ENCODE peak calls at places on chromosomes 3 and 15, in nine cellular contexts. K is sigmoid colon, I is stomach, Y is breast epithelium, G is DND-41, P is fibroblast of lung, X is left lung, W is lung, C is upper lobe of right lung. R is an unnamed sample. For H3K4me1, the result is how much of the 10 kb centered on the place peaks cover.

GRCh38 chr3:148528024-148528423 is 169.7 kb upstream of the AGTR1 start:
- DNase-seq in X (no peak), I (no peak), C (no peak), W (no peak), G (no peak), Y (no peak), P (peak), K (no peak), R (no peak)

GRCh38 chr15:69719527-69719926 is 266.9 kb downstream of the RPLP1 start:
- DNase-seq in P (no peak), X (no peak), W (no peak), C (no peak), K (no peak), I (peak), G (no peak), Y (no peak), R (no peak)

GRCh38 chr3:172516318-172517214 is 6.7 kb downstream of the TNFSF10 start:
- DNase-seq in C (no peak), G (peak), W (peak), K (peak), I (peak), P (peak), Y (peak), X (no peak), R (peak)

GRCh38 chr3:154132777-154133375 is 11.7 kb downstream of the ARHGEF26 start:
- DNase-seq in X (no peak), Y (no peak), K (no peak), I (no peak), C (no peak), G (no peak), W (no peak), P (peak), R (peak)

GRCh38 chr3:45145223-45145622 is 955 bp downstream of the CDCP1 start:
- DNase-seq in W (no peak), X (no peak), Y (peak), C (no peak), G (no peak), K (no peak), I (no peak), P (peak), R (no peak)

GRCh38 chr15:46677491-46677890 is 1039.8 kb upstream of the SEMA6D start:
- DNase-seq in W (no peak), K (no peak), C (no peak), Y (no peak), X (no peak), I (no peak), G (no peak), P (no peak), R (no peak)

GRCh38 chr3:71724584-71725278 is 471 bp downstream of the EIF4E3 start:
- DNase-seq in I (peak), Y (no peak), P (no peak), C (peak), X (peak), W (peak), K (peak), G (peak), R (no peak)

GRCh38 chr15:82571722-82572222 is 31.5 kb upstream of the RPS17 start:
- DNase-seq in I (peak), W (peak), X (peak), G (no peak), C (peak), P (peak), K (peak), Y (peak), R (no peak)

GRCh38 chr3:33787328-33788009 is 11.0 kb upstream of the PDCD6IP start:
- DNase-seq in K (peak), Y (peak), P (peak), W (peak), C (peak), I (peak), X (peak), G (peak), R (peak)

GRCh38 chr3:120567370-120568197 is 28.6 kb upstream of the NDUFB4 start:
- DNase-seq in Y (no peak), K (peak), P (peak), W (peak), G (no peak), I (no peak), X (no peak), C (no peak), R (no peak)

GRCh38 chr15:45855907-45856579 is 221.2 kb downstream of the SQOR start:
- DNase-seq in I (no peak), X (no peak), C (no peak), W (no peak), Y (no peak), K (no peak), G (no peak), P (no peak), R (peak)

GRCh38 chr3:64079369-64080160 is 56.3 kb upstream of the PSMD6 start:
- DNase-seq in I (no peak), K (no peak), G (no peak), C (no peak), Y (no peak), P (no peak), W (no peak), X (no peak), R (no peak)

GRCh38 chr3:52040600-52040999 is 15.8 kb downstream of the DUSP7 start:
- DNase-seq in K (no peak), P (no peak), G (no peak), W (no peak), X (no peak), C (no peak), Y (no peak), I (no peak), R (no peak)

GRCh38 chr3:32596926-32597369 is 26.3 kb upstream of the DYNC1LI1 start:
- DNase-seq in W (no peak), I (no peak), C (no peak), P (peak), Y (no peak), X (no peak), G (no peak), K (no peak), R (no peak)

GRCh38 chr3:72011495-72011894 is 226.5 kb upstream of the PROK2 start:
- DNase-seq in G (no peak), Y (peak), W (no peak), I (no peak), K (no peak), C (no peak), X (no peak), P (no peak), R (no peak)

GRCh38 chr15:24862726-24863521 is 91.9 kb upstream of the SNRPN start:
- DNase-seq in G (peak), P (no peak), K (no peak), X (no peak), C (no peak), Y (no peak), I (no peak), W (no peak), R (no peak)

GRCh38 chr15:88649286-88649733 is 10.5 kb downstream of the ISG20 start:
- DNase-seq in Y (peak), X (no peak), K (peak), G (no peak), I (peak), P (peak), C (no peak), W (no peak), R (peak)

GRCh38 chr15:95266481-95267061 is 1035.2 kb downstream of the MCTP2 start:
- DNase-seq in G (no peak), I (no peak), X (no peak), Y (no peak), W (no peak), K (peak), C (no peak), P (peak), R (no peak)

GRCh38 chr3:120791958-120792357 is 49.4 kb downstream of the GTF2E1 start:
- DNase-seq in I (no peak), K (no peak), P (peak), W (no peak), X (no peak), Y (no peak), G (no peak), C (no peak), R (peak)

GRCh38 chr3:28836199-28836598 is 444.7 kb upstream of the RBMS3 start:
- DNase-seq in K (no peak), C (no peak), X (no peak), I (no peak), P (no peak), Y (no peak), G (no peak), W (no peak), R (peak)

GRCh38 chr15:37138586-37138985 is 38.2 kb upstream of the MEIS2 start:
- DNase-seq in K (no peak), I (no peak), Y (no peak), W (no peak), P (no peak), G (peak), X (no peak), C (no peak), R (no peak)

GRCh38 chr3:81289676-81290075 is 471.8 kb downstream of the GBE1 start:
- DNase-seq in I (no peak), X (no peak), C (no peak), G (no peak), K (no peak), P (no peak), W (no peak), Y (no peak), R (no peak)

GRCh38 chr15:48564690-48565089 is 80.8 kb downstream of the FBN1 start:
- DNase-seq in Y (no peak), K (no peak), X (no peak), C (no peak), G (no peak), P (no peak), I (no peak), W (no peak), R (no peak)

GRCh38 chr15:51907136-51907862 is 64.3 kb downstream of the LEO1 start:
- DNase-seq in C (no peak), I (peak), K (no peak), X (no peak), G (no peak), Y (no peak), P (peak), W (peak), R (peak)

GRCh38 chr3:137071104-137071503 is 113.3 kb downstream of the IL20RB start:
- DNase-seq in X (no peak), Y (no peak), G (no peak), C (no peak), I (no peak), W (no peak), K (no peak), P (no peak), R (no peak)

GRCh38 chr3:175617247-175617646 is 758.1 kb downstream of the NAALADL2 start:
- DNase-seq in C (no peak), Y (no peak), G (no peak), W (no peak), I (no peak), P (no peak), X (no peak), K (no peak), R (no peak)

GRCh38 chr3:134325106-134325705 is 49.0 kb downstream of the AMOTL2 start:
- DNase-seq in C (no peak), X (no peak), K (peak), Y (no peak), I (no peak), G (no peak), P (no peak), W (no peak), R (no peak)

GRCh38 chr3:186609247-186609868 is 3.5 kb upstream of the AHSG start:
- DNase-seq in I (peak), P (no peak), Y (no peak), W (no peak), G (no peak), K (no peak), C (no peak), X (no peak), R (peak)

GRCh38 chr15:55267401-55268053 is 22.1 kb downstream of the RAB27A start:
- DNase-seq in Y (no peak), X (peak), C (peak), I (peak), W (peak), K (no peak), G (no peak), P (peak), R (peak)

GRCh38 chr3:197468866-197469382 is 86.8 kb downstream of the BDH1 start:
- DNase-seq in X (no peak), I (peak), P (peak), C (peak), G (no peak), Y (no peak), K (no peak), W (no peak), R (no peak)

GRCh38 chr3:51371943-51372557 is 13.0 kb upstream of the MANF start:
- DNase-seq in K (no peak), C (no peak), G (peak), X (no peak), W (peak), Y (no peak), P (peak), I (peak), R (peak)

GRCh38 chr15:59313703-59314332 is 58.9 kb downstream of the MYO1E start:
- DNase-seq in W (peak), X (peak), G (no peak), I (peak), Y (peak), K (peak), P (peak), C (peak), R (peak)

GRCh38 chr15:90213123-90213817 is 12.1 kb downstream of the SEMA4B start:
- DNase-seq in C (no peak), I (peak), K (no peak), G (no peak), P (no peak), W (peak), X (no peak), Y (no peak), R (peak)

GRCh38 chr3:13221491-13221890 is 148.3 kb upstream of the IQSEC1 start:
- DNase-seq in X (peak), W (no peak), I (no peak), Y (no peak), C (no peak), G (no peak), K (no peak), P (no peak), R (no peak)

GRCh38 chr15:69511015-69511414 is 58.4 kb downstream of the RPLP1 start:
- DNase-seq in W (no peak), C (no peak), I (no peak), K (no peak), Y (no peak), X (no peak), G (no peak), P (no peak), R (no peak)

GRCh38 chr15:40247406-40247971 is 8.6 kb downstream of the PAK6 start:
- DNase-seq in K (peak), W (no peak), Y (no peak), C (peak), I (no peak), X (peak), G (no peak), P (no peak), R (no peak)
- H3K4me1 ChIP-seq in K (under half), W (under half), Y (under half), C (under half), I (under half), X (under half), G (under half), P (under half), R (under half)

GRCh38 chr3:46374755-46375154 is 4.0 kb downstream of the CCR5 start:
- DNase-seq in P (no peak), G (no peak), I (no peak), X (no peak), Y (no peak), W (no peak), K (no peak), C (no peak), R (no peak)

GRCh38 chr3:46371802-46372340 is 1.1 kb downstream of the CCR5 start:
- DNase-seq in X (no peak), I (no peak), K (no peak), G (no peak), C (no peak), Y (no peak), W (no peak), P (no peak), R (peak)

GRCh38 chr3:46370784-46371183 is at the start of gene CCR5:
- DNase-seq in X (no peak), P (no peak), I (no peak), G (peak), Y (no peak), C (no peak), W (no peak), K (no peak), R (no peak)

GRCh38 chr3:46375214-46375613 is 4.5 kb downstream of the CCR5 start:
- DNase-seq in G (no peak), P (no peak), I (no peak), Y (no peak), C (no peak), W (no peak), X (no peak), K (no peak), R (no peak)

GRCh38 chr3:46372492-46373359 is 2.0 kb downstream of the CCR5 start:
- DNase-seq in Y (no peak), X (no peak), K (no peak), G (peak), P (peak), C (no peak), W (no peak), I (no peak), R (peak)
- TF ChIP-seq CTCF in Y (peak), X (peak), K (no peak), G (peak), P (peak), C (peak), W (peak), I (no peak), R (peak)

GRCh38 chr3:195808741-195809290 is 2.9 kb downstream of the MUC4 start:
- DNase-seq in G (no peak), P (no peak), C (no peak), Y (no peak), W (no peak), I (no peak), K (peak), X (no peak), R (no peak)
- H3K27ac ChIP-seq in G (no peak), P (no peak), C (no peak), Y (no peak), W (no peak), I (no peak), K (no peak), X (no peak), R (no peak)

GRCh38 chr3:11581237-11582122 is 62.2 kb downstream of the VGLL4 start:
- DNase-seq in C (no peak), W (no peak), I (no peak), G (no peak), Y (peak), P (no peak), X (no peak), K (no peak), R (no peak)

GRCh38 chr3:11582123-11582968 is 61.4 kb downstream of the VGLL4 start:
- DNase-seq in K (peak), W (peak), X (no peak), C (no peak), Y (peak), I (peak), P (peak), G (peak), R (no peak)

GRCh38 chr3:11583226-11583625 is 60.5 kb downstream of the VGLL4 start:
- DNase-seq in G (no peak), Y (no peak), W (no peak), C (no peak), K (no peak), P (no peak), X (no peak), I (no peak), R (no peak)

GRCh38 chr3:11583638-11584046 is 60.1 kb downstream of the VGLL4 start:
- DNase-seq in W (no peak), C (no peak), Y (no peak), K (no peak), X (no peak), P (no peak), I (no peak), G (no peak), R (peak)

DNA sequence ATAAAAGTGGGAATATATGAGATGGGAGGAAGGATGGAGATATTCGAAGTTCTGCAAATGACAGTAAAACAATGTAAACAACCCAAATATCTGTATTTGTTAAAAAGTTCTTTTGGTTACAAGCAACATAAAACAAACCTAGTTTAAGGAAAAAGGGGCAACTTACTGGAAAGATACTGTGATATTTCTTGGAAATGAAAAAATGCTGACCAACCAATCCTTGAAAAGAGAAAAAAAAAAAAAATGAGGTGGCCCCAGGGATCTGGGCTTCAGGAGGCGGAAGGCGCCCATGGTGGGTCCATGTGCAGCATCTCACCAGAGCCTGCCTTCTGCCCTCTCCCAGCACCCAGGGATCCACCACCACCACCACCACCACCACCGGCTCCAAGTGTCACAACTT is 59.1 kb downstream of the VGLL4 start:
- DNase-seq in X (no peak), C (no peak), Y (no peak), W (no peak), K (no peak), I (no peak), P (no peak), G (no peak), R (no peak)
- H3K4me1 ChIP-seq in X (under half), C (half or more), Y (under half), W (under half), K (under half), I (half or more), P (under half), G (under half), R (under half)

GRCh38 chr15:71788646-71789579 is 21.4 kb upstream of the NR2E3 start:
- DNase-seq in W (no peak), K (no peak), I (peak), P (no peak), Y (no peak), C (peak), G (no peak), X (no peak), R (no peak)
- TF ChIP-seq CTCF in W (no peak), K (no peak), I (no peak), P (no peak), Y (no peak), C (no peak), G (no peak), X (no peak), R (no peak)

GRCh38 chr3:117843356-117843755 is 1133.8 kb downstream of the TUSC7 start:
- DNase-seq in C (no peak), W (no peak), X (no peak), K (no peak), P (no peak), Y (no peak), G (no peak), I (no peak), R (no peak)

GRCh38 chr3:117846238-117846637 is 1136.7 kb downstream of the TUSC7 start:
- DNase-seq in C (no peak), G (no peak), Y (no peak), P (no peak), W (no peak), K (no peak), I (no peak), X (no peak), R (no peak)

GRCh38 chr3:117842086-117842485 is 1132.5 kb downstream of the TUSC7 start:
- DNase-seq in X (no peak), I (no peak), K (no peak), G (no peak), C (no peak), P (no peak), Y (no peak), W (no peak), R (no peak)

GRCh38 chr3:117844676-117845075 is 1135.1 kb downstream of the TUSC7 start:
- DNase-seq in Y (no peak), K (no peak), P (peak), C (no peak), W (no peak), X (no peak), I (no peak), G (no peak), R (peak)
- H3K27ac ChIP-seq in Y (no peak), K (no peak), P (no peak), C (no peak), W (no peak), X (no peak), I (no peak), G (no peak), R (no peak)

GRCh38 chr15:31437686-31438085 is 111.1 kb downstream of the KLF13 start:
- DNase-seq in P (no peak), I (no peak), X (no peak), Y (no peak), G (peak), W (no peak), C (no peak), K (no peak), R (no peak)
- H3K4me1 ChIP-seq in P (under half), I (under half), X (under half), Y (under half), G (half or more), W (under half), C (half or more), K (under half), R (under half)

DNA sequence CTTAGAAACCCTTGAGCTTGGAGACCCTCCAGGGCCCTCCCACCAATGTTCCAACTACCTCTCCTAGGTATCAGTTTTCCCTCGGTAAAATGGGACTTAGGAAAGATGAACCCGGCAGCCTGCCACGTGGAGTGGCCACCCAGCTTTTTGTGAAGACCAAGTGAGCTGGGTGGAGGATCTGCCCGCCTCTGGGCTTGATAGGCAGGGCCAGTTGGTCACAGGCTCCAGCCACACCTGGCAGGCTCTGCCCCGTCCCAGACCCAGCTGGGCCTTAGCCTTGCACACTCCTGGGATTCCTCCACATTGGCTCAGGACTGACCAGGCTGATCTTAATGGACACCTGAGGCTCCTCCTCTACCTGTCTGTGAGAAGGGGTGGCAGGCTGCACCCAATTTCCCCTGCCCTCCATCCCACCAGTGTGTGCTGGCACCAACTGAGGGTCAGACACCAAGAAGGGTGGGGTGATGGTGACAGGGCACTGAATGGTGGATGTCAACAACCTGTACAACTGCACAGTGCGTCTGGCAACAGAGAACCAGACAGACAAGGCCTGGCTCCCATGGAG is 761 bp upstream of the GRIP2 start:
- DNase-seq in G (no peak), C (no peak), I (no peak), W (no peak), P (no peak), Y (no peak), X (peak), K (no peak), R (no peak)
- TF ChIP-seq CTCF in G (no peak), C (no peak), I (no peak), W (no peak), P (no peak), Y (no peak), X (no peak), K (no peak), R (no peak)

R was measured in foreskin keratinocyte.